ENCODE peak calls at places on chromosomes 2 and 18, in eight cellular contexts. N is non-pigmented ciliary epithelial cell; L is kidney tubule cell; F is Caki2; W is amniotic epithelial cell; K is EH; I is AG04450; S is CD4-positive, alpha-beta memory T cell. D is an unnamed sample.

GRCh38 chr2:196331143-196331542 is 159.8 kb upstream of the STK17B start:
- DNase-seq in N (no peak), L (peak), F (peak), W (peak), K (peak), I (peak), S (no peak), D (no peak)

GRCh38 chr18:49479381-49480137 is 7.5 kb downstream of the C18orf32 start:
- DNase-seq in N (no peak), L (no peak), F (no peak), W (peak), K (no peak), I (no peak), S (no peak), D (no peak)

GRCh38 chr2:212777020-212777491 is 238.5 kb upstream of the ERBB4 start:
- DNase-seq in N (peak), L (peak), F (no peak), W (peak), K (peak), I (no peak), S (peak), D (no peak)

GRCh38 chr2:84894131-84894586 is 11.3 kb upstream of the TMSB10 start:
- DNase-seq in N (no peak), L (no peak), F (no peak), W (no peak), K (no peak), I (no peak), S (no peak), D (no peak)

GRCh38 chr2:99507964-99508818 is 18.4 kb upstream of the REV1 start:
- DNase-seq in N (no peak), L (no peak), F (no peak), W (no peak), K (no peak), I (no peak), S (no peak), D (no peak)

GRCh38 chr2:88738271-88738670 is 46.8 kb downstream of the RPIA start:
- DNase-seq in N (peak), L (no peak), F (no peak), W (peak), K (peak), I (no peak), S (no peak), D (no peak)

GRCh38 chr2:56613917-56614316 is 430.1 kb downstream of the CCDC85A start:
- DNase-seq in N (no peak), L (no peak), F (no peak), W (no peak), K (peak), I (no peak), S (no peak), D (no peak)

GRCh38 chr18:38909972-38910371 is 1344.4 kb upstream of the CELF4 start:
- DNase-seq in N (peak), L (peak), F (no peak), W (no peak), K (no peak), I (no peak), S (no peak), D (no peak)

GRCh38 chr2:136126021-136126420 is 8.1 kb upstream of the CXCR4 start:
- DNase-seq in N (no peak), L (no peak), F (no peak), W (no peak), K (no peak), I (no peak), S (no peak), D (no peak)

GRCh38 chr2:83561592-83561991 is 897.5 kb downstream of the SUCLG1 start:
- DNase-seq in N (no peak), L (no peak), F (no peak), W (no peak), K (no peak), I (no peak), S (no peak), D (no peak)

GRCh38 chr18:77084757-77085035 is 47.9 kb downstream of the MBP start:
- DNase-seq in N (no peak), L (no peak), F (no peak), W (no peak), K (no peak), I (no peak), S (no peak), D (no peak)

GRCh38 chr2:223306371-223306770 is 254.4 kb downstream of the KCNE4 start:
- DNase-seq in N (no peak), L (peak), F (peak), W (peak), K (peak), I (peak), S (no peak), D (no peak)

GRCh38 chr2:130319536-130319935 is 23.2 kb upstream of the IMP4 start:
- DNase-seq in N (no peak), L (peak), F (no peak), W (no peak), K (no peak), I (no peak), S (no peak), D (no peak)

GRCh38 chr18:79439201-79440023 is 43.7 kb downstream of the NFATC1 start:
- DNase-seq in N (no peak), L (peak), F (no peak), W (peak), K (peak), I (no peak), S (peak), D (peak)

GRCh38 chr18:24488824-24489493 is 28.5 kb downstream of the HRH4 start:
- DNase-seq in N (no peak), L (peak), F (peak), W (peak), K (peak), I (no peak), S (peak), D (no peak)

GRCh38 chr2:62217980-62218379 is 22.1 kb downstream of the B3GNT2 start:
- DNase-seq in N (peak), L (no peak), F (no peak), W (peak), K (peak), I (peak), S (no peak), D (no peak)

GRCh38 chr2:178514664-178515063 is 34.4 kb downstream of the PLEKHA3 start:
- DNase-seq in N (peak), L (peak), F (peak), W (peak), K (peak), I (no peak), S (peak), D (peak)

GRCh38 chr2:189411860-189412259 is 29.4 kb upstream of the WDR75 start:
- DNase-seq in N (peak), L (no peak), F (no peak), W (peak), K (peak), I (peak), S (no peak), D (no peak)

GRCh38 chr2:188725981-188726380 is 248.2 kb upstream of the COL3A1 start:
- DNase-seq in N (peak), L (peak), F (no peak), W (peak), K (peak), I (no peak), S (no peak), D (no peak)

GRCh38 chr2:152433814-152434213 is 98.8 kb downstream of the FMNL2 start:
- DNase-seq in N (no peak), L (no peak), F (no peak), W (no peak), K (no peak), I (no peak), S (no peak), D (no peak)

GRCh38 chr2:43224131-43224570 is 2.3 kb downstream of the ZFP36L2 start:
- DNase-seq in N (no peak), L (peak), F (peak), W (peak), K (peak), I (no peak), S (peak), D (peak)

GRCh38 chr18:57698571-57699276 is 77.1 kb upstream of the NARS1 start:
- DNase-seq in N (peak), L (peak), F (no peak), W (peak), K (peak), I (peak), S (no peak), D (no peak)

GRCh38 chr2:135657806-135658582 is 83.7 kb upstream of the UBXN4 start:
- DNase-seq in N (no peak), L (no peak), F (no peak), W (no peak), K (no peak), I (no peak), S (peak), D (peak)

GRCh38 chr2:27185331-27186026 is 26.4 kb upstream of the ATRAID start:
- DNase-seq in N (no peak), L (no peak), F (no peak), W (peak), K (peak), I (no peak), S (no peak), D (no peak)